ENCODE peak calls at places on chromosomes 3 and 15, in five cellular contexts. T is stomach, K is HCT116, Z is transverse colon, D is A549. W is an unnamed sample.
A peak's percentile ranks its signal among the peaks of the same experiment; 100 is the strongest.

GRCh38 chr3:57060089-57060829 is at the start of gene SPATA12:
- DNase-seq in T (peak; percentile 76), K (peak; percentile 96), Z (peak; percentile 85), D (peak; percentile 89), W (no peak)

GRCh38 chr3:9970020-9970652 is 16.5 kb downstream of the EMC3 start:
- DNase-seq in T (no peak), K (no peak), Z (no peak), D (peak; percentile 55), W (no peak)

GRCh38 chr3:186129206-186129605 is 20.3 kb upstream of the ETV5 start:
- DNase-seq in T (no peak), K (no peak), Z (no peak), D (no peak), W (no peak)

GRCh38 chr15:49383266-49383665 is 39.8 kb upstream of the FGF7 start:
- DNase-seq in T (no peak), K (no peak), Z (no peak), D (peak; percentile 0), W (no peak)

GRCh38 chr3:195756935-195757302 is 36.1 kb downstream of the MUC20 start:
- DNase-seq in T (no peak), K (no peak), Z (no peak), D (no peak), W (peak; percentile 34)

GRCh38 chr3:23762214-23763039 is 43.3 kb upstream of the UBE2E1 start:
- DNase-seq in T (no peak), K (no peak), Z (no peak), D (no peak), W (no peak)

GRCh38 chr3:128383316-128384235 is 83.1 kb downstream of the DNAJB8 start:
- DNase-seq in T (peak; percentile 86), K (peak; percentile 38), Z (peak; percentile 81), D (peak; percentile 40), W (no peak)

GRCh38 chr3:124097362-124098120 is 105.6 kb upstream of the ROPN1 start:
- DNase-seq in T (no peak), K (no peak), Z (no peak), D (no peak), W (no peak)

GRCh38 chr15:92848852-92849598 is 51.1 kb upstream of the CHD2 start:
- DNase-seq in T (no peak), K (no peak), Z (no peak), D (no peak), W (no peak)

GRCh38 chr15:59436774-59437472 is 1.1 kb upstream of the FAM81A start:
- DNase-seq in T (no peak), K (no peak), Z (no peak), D (no peak), W (no peak)

GRCh38 chr15:59438891-59439290 is 905 bp downstream of the FAM81A start:
- DNase-seq in T (no peak), K (no peak), Z (peak; percentile 71), D (peak; percentile 38), W (no peak)

GRCh38 chr15:59437473-59437776 is 561 bp upstream of the FAM81A start:
- DNase-seq in T (no peak), K (no peak), Z (peak; percentile 14), D (no peak), W (no peak)

GRCh38 chr15:59439571-59439970 is 1.6 kb downstream of the FAM81A start:
- DNase-seq in T (no peak), K (no peak), Z (no peak), D (no peak), W (no peak)

DNA sequence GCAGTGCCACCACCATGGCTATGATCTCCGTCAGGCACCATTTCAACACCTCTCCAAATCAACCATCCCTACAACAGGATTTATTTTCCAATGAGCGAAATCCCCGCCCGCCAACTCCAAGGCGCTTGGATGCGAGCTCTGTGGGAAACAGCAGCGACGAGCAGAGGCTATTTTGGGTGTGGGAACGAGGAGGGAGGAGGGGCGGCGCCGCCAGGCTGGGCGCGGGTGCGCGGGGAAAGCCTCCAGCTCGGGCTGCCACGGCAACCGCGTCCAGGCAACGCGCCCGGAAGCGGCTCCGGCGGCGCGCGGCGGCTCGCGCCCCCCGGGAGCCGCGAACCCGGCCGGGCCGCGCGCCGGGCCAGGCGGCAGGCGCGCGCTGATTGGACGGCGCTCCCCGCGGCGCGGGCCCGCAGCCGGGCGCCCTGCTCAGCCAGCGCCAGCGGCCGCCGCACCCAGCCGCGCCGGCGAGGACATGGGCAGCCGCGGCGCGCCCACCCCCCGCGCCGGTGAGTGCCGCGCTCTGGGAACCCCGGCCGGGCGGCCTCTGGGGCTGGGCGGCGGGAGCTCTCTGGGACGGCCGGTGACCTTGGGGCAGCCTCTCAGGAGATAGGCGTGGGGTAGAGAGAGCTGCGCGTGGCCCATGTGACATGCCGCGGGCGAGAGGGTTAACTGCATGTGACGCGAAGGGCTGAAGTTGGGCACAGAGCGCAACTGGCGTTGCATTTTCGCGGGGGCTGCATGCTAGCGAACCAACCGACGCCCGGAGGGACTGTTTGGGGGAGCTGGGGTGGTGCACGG is at the start of gene FAM81A:
- DNase-seq in T (peak; percentile 78), K (peak; percentile 36), Z (peak; percentile 80), D (peak; percentile 73), W (peak; percentile 91)
- TF ChIP-seq POLR2A in T (no peak), K (no peak), Z (no peak), D (peak; percentile 38), W (no peak)

DNA sequence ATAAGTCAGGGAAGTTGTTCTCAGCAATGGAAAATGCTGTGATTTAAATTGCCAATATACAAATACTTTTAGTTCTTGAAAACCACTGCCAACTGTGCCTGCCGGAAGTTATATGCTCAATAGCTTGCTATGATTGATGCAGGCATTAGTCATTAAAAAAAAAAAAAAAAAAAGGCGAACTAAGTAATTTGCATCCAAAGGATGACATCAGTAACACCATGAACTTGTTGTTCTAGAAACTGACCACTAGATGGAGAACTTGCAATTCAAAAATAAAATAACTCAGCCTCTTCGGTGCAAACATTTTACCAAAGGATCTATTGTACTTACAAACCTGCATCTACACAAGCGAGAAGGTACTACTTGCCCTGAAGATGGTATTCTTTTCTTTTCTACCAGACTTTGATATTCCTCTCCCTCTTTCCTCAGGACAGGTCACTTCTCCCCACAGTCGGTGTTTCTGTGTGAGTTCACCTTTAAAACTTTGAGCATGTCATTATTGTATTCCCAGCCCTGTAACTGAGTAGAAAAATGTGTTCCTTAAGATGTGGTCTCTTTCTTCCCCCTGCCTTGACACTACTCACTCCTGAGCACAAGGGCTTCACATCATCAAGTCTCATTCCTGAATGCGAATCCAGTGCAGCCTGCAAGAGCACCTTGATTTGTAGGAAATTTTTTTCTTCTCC is 115.0 kb upstream of the VEPH1 start:
- DNase-seq in T (no peak), K (peak; percentile 61), Z (no peak), D (peak; percentile 56), W (no peak)
- H3K4me3 ChIP-seq in T (no peak overlapping the region), K (no peak overlapping the region), Z (no peak overlapping the region), D (peak overlapping the region; percentile 16), W (no peak overlapping the region)

GRCh38 chr15:65732698-65733097 is 59.4 kb downstream of the DENND4A start:
- DNase-seq in T (no peak), K (no peak), Z (no peak), D (no peak), W (no peak)
- TF ChIP-seq POLR2A in T (no peak), K (no peak), Z (no peak), D (no peak), W (no peak)

GRCh38 chr3:72100062-72100511 is 315.1 kb upstream of the PROK2 start:
- DNase-seq in T (no peak), K (no peak), Z (no peak), D (no peak), W (peak; percentile 83)
- H3K4me3 ChIP-seq in T (peak overlapping the region; percentile 39), K (no peak overlapping the region), Z (peak overlapping the region; percentile 32), D (no peak overlapping the region), W (peak overlapping the region; percentile 26)

DNA sequence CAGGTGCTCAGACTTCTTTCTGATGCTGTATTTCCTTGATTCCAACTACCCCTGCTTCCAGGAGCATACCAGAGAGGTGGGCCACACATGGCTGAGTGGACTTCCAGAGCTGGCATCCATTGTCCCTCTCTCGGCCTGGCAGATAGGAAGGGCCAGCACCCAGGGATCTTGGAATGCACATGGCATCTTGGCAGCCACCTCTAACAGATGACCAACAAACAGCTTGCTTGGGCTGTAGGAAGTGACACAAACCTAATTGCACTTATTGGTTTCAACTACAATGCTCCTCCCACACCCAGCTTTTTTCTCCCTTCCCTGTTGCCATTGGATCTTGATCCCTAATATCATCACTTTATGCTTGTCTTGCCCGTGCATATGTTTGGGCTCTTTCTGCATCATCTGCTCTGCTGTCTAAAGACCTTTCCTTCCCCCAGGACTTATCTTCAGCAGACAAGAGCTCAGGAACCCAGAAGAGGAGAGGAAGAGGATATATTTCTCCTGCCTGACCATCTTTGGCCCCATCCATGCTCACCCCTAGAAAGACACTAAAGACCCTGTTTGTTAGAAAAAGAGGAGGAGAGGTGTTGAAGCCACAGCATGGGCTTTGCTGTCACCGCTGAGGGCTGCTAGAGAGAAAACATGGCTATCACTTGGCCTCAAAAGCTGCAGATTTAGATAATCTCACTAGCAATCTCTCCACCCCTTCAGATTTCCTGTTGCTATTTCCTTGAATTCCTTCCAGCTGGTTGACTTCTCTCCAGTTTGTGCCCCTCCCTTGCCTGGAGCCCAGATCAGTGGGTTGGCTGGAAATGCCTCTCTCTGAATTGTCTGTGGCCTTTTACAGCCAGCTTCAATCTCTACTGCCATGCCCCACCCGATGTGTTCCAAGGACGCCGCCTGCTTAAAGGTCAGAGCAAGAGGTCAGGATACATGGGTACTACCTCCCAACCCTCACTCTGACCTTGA is 294.4 kb downstream of the NTRK3 start:
- DNase-seq in T (no peak), K (no peak), Z (no peak), D (no peak), W (no peak)
- TF ChIP-seq POLR2A in T (no peak), K (no peak), Z (no peak), D (no peak), W (no peak)

GRCh38 chr3:118785415-118785814 is 249.2 kb downstream of the IGSF11 start:
- DNase-seq in T (no peak), K (no peak), Z (no peak), D (no peak), W (no peak)

GRCh38 chr3:118781879-118782278 is 252.8 kb downstream of the IGSF11 start:
- DNase-seq in T (no peak), K (no peak), Z (no peak), D (no peak), W (no peak)

GRCh38 chr3:118782755-118783202 is 251.9 kb downstream of the IGSF11 start:
- DNase-seq in T (no peak), K (peak; percentile 34), Z (no peak), D (no peak), W (no peak)
- H3K4me3 ChIP-seq in T (no peak overlapping the region), K (peak overlapping the region; percentile 10), Z (no peak overlapping the region), D (no peak overlapping the region), W (no peak overlapping the region)

W was measured in spleen.